ENCODE peak calls at places on chromosome 7, in four cellular contexts. Y is NCI-H1694 treated with DMSO at 0.1 percent for 48 hours; O is activated T-cell treated with anti-CD3 and anti-CD28 coated beads, Interleukin-2, amount 50 U/mL, for 48 hours; N is naive thymus-derived CD4-positive, alpha-beta T cell. Z is an unnamed sample.

GRCh38 chr7:20280475-20281351 is 50.0 kb upstream of the ITGB8 start:
- DNase-seq in N (no peak), Y (no peak), O (no peak), Z (no peak)

GRCh38 chr7:55144333-55144954 is 125.6 kb downstream of the EGFR start:
- DNase-seq in Y (peak; percentile 7), N (no peak), O (no peak), Z (no peak)

GRCh38 chr7:156999611-157000046 is 10.8 kb downstream of the MNX1 start:
- DNase-seq in Y (no peak), N (no peak), O (no peak), Z (peak; percentile 78)

GRCh38 chr7:50314778-50315177 is 10.3 kb downstream of the IKZF1 start:
- DNase-seq in Y (no peak), O (peak; percentile 48), N (no peak), Z (no peak)

GRCh38 chr7:151432658-151433521 is 7.1 kb downstream of the CRYGN start:
- DNase-seq in Y (no peak), N (peak; percentile 50), O (peak; percentile 73), Z (no peak)

GRCh38 chr7:93890464-93891068 is at the start of gene TFPI2:
- DNase-seq in N (no peak), Y (no peak), O (peak; percentile 31), Z (no peak)

GRCh38 chr7:139038691-139039090 is 2.8 kb upstream of the ZC3HAV1L start:
- DNase-seq in Y (no peak), O (no peak), N (no peak), Z (no peak)

GRCh38 chr7:155986497-155987160 is 174.4 kb upstream of the SHH start:
- DNase-seq in Y (no peak), O (no peak), N (no peak), Z (no peak)

GRCh38 chr7:128888756-128889095 is 21.8 kb downstream of the KCP start:
- DNase-seq in N (no peak), O (no peak), Y (no peak), Z (no peak)

GRCh38 chr7:80842479-80842797 is 76.4 kb downstream of the SEMA3C start:
- DNase-seq in N (no peak), Y (no peak), O (no peak), Z (no peak)

Z was measured in Caco-2.